ENCODE peak calls at places on chromosome 5, in six cellular contexts. One of them, this sample, is unnamed.

GRCh38 chr5:40184-40583 is 51.8 kb upstream of the PLEKHG4B start:
- DNase-seq in AG04449: no peak
- DNase-seq in NAMALWA: no peak
- DNase-seq in activated naive CD4-positive, alpha-beta T cell: no peak
- DNase-seq in AG08396: no peak
- DNase-seq in HCEC 1CT: no peak
- DNase-seq in this sample: no peak

GRCh38 chr5:3010953-3011763 is 259.7 kb upstream of the IRX2 start:
- DNase-seq in AG04449: no peak
- DNase-seq in NAMALWA: no peak
- DNase-seq in activated naive CD4-positive, alpha-beta T cell: no peak
- DNase-seq in AG08396: no peak
- DNase-seq in HCEC 1CT: no peak
- DNase-seq in this sample: no peak

GRCh38 chr5:173963867-173964429 is 25.0 kb upstream of the C5orf47 start:
- DNase-seq in AG04449: no peak
- DNase-seq in NAMALWA: no peak
- DNase-seq in activated naive CD4-positive, alpha-beta T cell: no peak
- DNase-seq in AG08396: no peak
- DNase-seq in HCEC 1CT: no peak
- DNase-seq in this sample: peak

GRCh38 chr5:112886975-112887374 is 25.9 kb downstream of the SRP19 start:
- DNase-seq in AG04449: no peak
- DNase-seq in NAMALWA: no peak
- DNase-seq in activated naive CD4-positive, alpha-beta T cell: no peak
- DNase-seq in AG08396: no peak
- DNase-seq in HCEC 1CT: no peak
- DNase-seq in this sample: no peak

GRCh38 chr5:98709681-98710080 is 63.8 kb upstream of the RGMB start:
- DNase-seq in AG04449: no peak
- DNase-seq in NAMALWA: no peak
- DNase-seq in activated naive CD4-positive, alpha-beta T cell: no peak
- DNase-seq in AG08396: no peak
- DNase-seq in HCEC 1CT: no peak
- DNase-seq in this sample: no peak

GRCh38 chr5:158421329-158421728 is 562.4 kb upstream of the CLINT1 start:
- DNase-seq in AG04449: no peak
- DNase-seq in NAMALWA: peak
- DNase-seq in activated naive CD4-positive, alpha-beta T cell: no peak
- DNase-seq in AG08396: no peak
- DNase-seq in HCEC 1CT: no peak
- DNase-seq in this sample: no peak

GRCh38 chr5:122977306-122977705 is 59.2 kb downstream of the PPIC start:
- DNase-seq in AG04449: no peak
- DNase-seq in NAMALWA: no peak
- DNase-seq in activated naive CD4-positive, alpha-beta T cell: no peak
- DNase-seq in AG08396: no peak
- DNase-seq in HCEC 1CT: no peak
- DNase-seq in this sample: no peak

GRCh38 chr5:172643392-172643871 is 2.4 kb downstream of the NEURL1B start:
- DNase-seq in AG04449: no peak
- DNase-seq in NAMALWA: no peak
- DNase-seq in activated naive CD4-positive, alpha-beta T cell: no peak
- DNase-seq in AG08396: no peak
- DNase-seq in HCEC 1CT: no peak
- DNase-seq in this sample: no peak

GRCh38 chr5:126472538-126472889 is 49.3 kb downstream of the GRAMD2B start:
- DNase-seq in AG04449: no peak
- DNase-seq in NAMALWA: no peak
- DNase-seq in activated naive CD4-positive, alpha-beta T cell: no peak
- DNase-seq in AG08396: no peak
- DNase-seq in HCEC 1CT: no peak
- DNase-seq in this sample: no peak

GRCh38 chr5:85293139-85293785 is 908.6 kb upstream of the EDIL3 start:
- DNase-seq in AG04449: no peak
- DNase-seq in NAMALWA: no peak
- DNase-seq in activated naive CD4-positive, alpha-beta T cell: no peak
- DNase-seq in AG08396: no peak
- DNase-seq in HCEC 1CT: no peak
- DNase-seq in this sample: no peak

GRCh38 chr5:73678322-73678740 is 52.3 kb downstream of the ARHGEF28 start:
- DNase-seq in AG04449: no peak
- DNase-seq in NAMALWA: no peak
- DNase-seq in activated naive CD4-positive, alpha-beta T cell: no peak
- DNase-seq in AG08396: no peak
- DNase-seq in HCEC 1CT: no peak
- DNase-seq in this sample: no peak

GRCh38 chr5:82538339-82539034 is 260.3 kb upstream of the RPS23 start:
- DNase-seq in AG04449: no peak
- DNase-seq in NAMALWA: no peak
- DNase-seq in activated naive CD4-positive, alpha-beta T cell: no peak
- DNase-seq in AG08396: no peak
- DNase-seq in HCEC 1CT: no peak
- DNase-seq in this sample: no peak

GRCh38 chr5:88480245-88480644 is 211.6 kb upstream of the TMEM161B start:
- DNase-seq in AG04449: no peak
- DNase-seq in NAMALWA: no peak
- DNase-seq in activated naive CD4-positive, alpha-beta T cell: no peak
- DNase-seq in AG08396: no peak
- DNase-seq in HCEC 1CT: no peak
- DNase-seq in this sample: no peak

GRCh38 chr5:56631719-56632118 is 183.6 kb upstream of the MAP3K1 start:
- DNase-seq in AG04449: no peak
- DNase-seq in NAMALWA: no peak
- DNase-seq in activated naive CD4-positive, alpha-beta T cell: no peak
- DNase-seq in AG08396: no peak
- DNase-seq in HCEC 1CT: no peak
- DNase-seq in this sample: no peak

GRCh38 chr5:161086456-161086855 is 234.4 kb upstream of the ATP10B start:
- DNase-seq in AG04449: no peak
- DNase-seq in NAMALWA: no peak
- DNase-seq in activated naive CD4-positive, alpha-beta T cell: no peak
- DNase-seq in AG08396: peak
- DNase-seq in HCEC 1CT: no peak
- DNase-seq in this sample: no peak

GRCh38 chr5:100776244-100776643 is 126.8 kb downstream of the ST8SIA4 start:
- DNase-seq in AG04449: no peak
- DNase-seq in NAMALWA: no peak
- DNase-seq in activated naive CD4-positive, alpha-beta T cell: no peak
- DNase-seq in AG08396: no peak
- DNase-seq in HCEC 1CT: peak
- DNase-seq in this sample: no peak

GRCh38 chr5:150301901-150302300 is 804 bp downstream of the ARSI start:
- DNase-seq in AG04449: no peak
- DNase-seq in NAMALWA: no peak
- DNase-seq in activated naive CD4-positive, alpha-beta T cell: no peak
- DNase-seq in AG08396: no peak
- DNase-seq in HCEC 1CT: no peak
- DNase-seq in this sample: no peak

GRCh38 chr5:154541553-154541952 is 63.5 kb upstream of the HAND1 start:
- DNase-seq in AG04449: no peak
- DNase-seq in NAMALWA: no peak
- DNase-seq in activated naive CD4-positive, alpha-beta T cell: no peak
- DNase-seq in AG08396: no peak
- DNase-seq in HCEC 1CT: no peak
- DNase-seq in this sample: no peak

GRCh38 chr5:176638437-176638836 is 8.0 kb downstream of the EIF4E1B start:
- DNase-seq in AG04449: no peak
- DNase-seq in NAMALWA: no peak
- DNase-seq in activated naive CD4-positive, alpha-beta T cell: no peak
- DNase-seq in AG08396: no peak
- DNase-seq in HCEC 1CT: no peak
- DNase-seq in this sample: no peak

GRCh38 chr5:39452846-39453245 is 28.1 kb upstream of the DAB2 start:
- DNase-seq in AG04449: peak
- DNase-seq in NAMALWA: no peak
- DNase-seq in activated naive CD4-positive, alpha-beta T cell: no peak
- DNase-seq in AG08396: no peak
- DNase-seq in HCEC 1CT: peak
- DNase-seq in this sample: no peak

GRCh38 chr5:113047234-113047633 is 70.6 kb downstream of the DCP2 start:
- DNase-seq in AG04449: no peak
- DNase-seq in NAMALWA: no peak
- DNase-seq in activated naive CD4-positive, alpha-beta T cell: no peak
- DNase-seq in AG08396: no peak
- DNase-seq in HCEC 1CT: peak
- DNase-seq in this sample: no peak

GRCh38 chr5:163585206-163585605 is 79.8 kb downstream of the MAT2B start:
- DNase-seq in AG04449: no peak
- DNase-seq in NAMALWA: no peak
- DNase-seq in activated naive CD4-positive, alpha-beta T cell: no peak
- DNase-seq in AG08396: peak
- DNase-seq in HCEC 1CT: peak
- DNase-seq in this sample: no peak

GRCh38 chr5:125408582-125409069 is 662.2 kb upstream of the ZNF608 start:
- DNase-seq in AG04449: peak
- DNase-seq in NAMALWA: no peak
- DNase-seq in activated naive CD4-positive, alpha-beta T cell: no peak
- DNase-seq in AG08396: peak
- DNase-seq in HCEC 1CT: peak
- DNase-seq in this sample: peak

GRCh38 chr5:81232449-81233079 is 558 bp upstream of the CKMT2 start:
- DNase-seq in AG04449: no peak
- DNase-seq in NAMALWA: no peak
- DNase-seq in activated naive CD4-positive, alpha-beta T cell: no peak
- DNase-seq in AG08396: peak
- DNase-seq in HCEC 1CT: no peak
- DNase-seq in this sample: no peak

GRCh38 chr5:141858084-141858765 is 20.0 kb downstream of the PCDH1 start:
- DNase-seq in AG04449: no peak
- DNase-seq in NAMALWA: no peak
- DNase-seq in activated naive CD4-positive, alpha-beta T cell: no peak
- DNase-seq in AG08396: no peak
- DNase-seq in HCEC 1CT: no peak
- DNase-seq in this sample: no peak

GRCh38 chr5:39494099-39494498 is 69.3 kb upstream of the DAB2 start:
- DNase-seq in AG04449: no peak
- DNase-seq in NAMALWA: no peak
- DNase-seq in activated naive CD4-positive, alpha-beta T cell: no peak
- DNase-seq in AG08396: no peak
- DNase-seq in HCEC 1CT: no peak
- DNase-seq in this sample: no peak

GRCh38 chr5:89425062-89425461 is 542.1 kb upstream of the MEF2C start:
- DNase-seq in AG04449: no peak
- DNase-seq in NAMALWA: no peak
- DNase-seq in activated naive CD4-positive, alpha-beta T cell: no peak
- DNase-seq in AG08396: no peak
- DNase-seq in HCEC 1CT: no peak
- DNase-seq in this sample: no peak

GRCh38 chr5:128674837-128675446 is 136.9 kb upstream of the FBN2 start:
- DNase-seq in AG04449: no peak
- DNase-seq in NAMALWA: peak
- DNase-seq in activated naive CD4-positive, alpha-beta T cell: no peak
- DNase-seq in AG08396: peak
- DNase-seq in HCEC 1CT: peak
- DNase-seq in this sample: no peak

GRCh38 chr5:34003941-34004340 is 3.9 kb downstream of the AMACR start:
- DNase-seq in AG04449: no peak
- DNase-seq in NAMALWA: no peak
- DNase-seq in activated naive CD4-positive, alpha-beta T cell: no peak
- DNase-seq in AG08396: no peak
- DNase-seq in HCEC 1CT: no peak
- DNase-seq in this sample: no peak

GRCh38 chr5:95773325-95774059 is 42.4 kb downstream of the RHOBTB3 start:
- DNase-seq in AG04449: peak
- DNase-seq in NAMALWA: no peak
- DNase-seq in activated naive CD4-positive, alpha-beta T cell: no peak
- DNase-seq in AG08396: no peak
- DNase-seq in HCEC 1CT: peak
- DNase-seq in this sample: no peak

GRCh38 chr5:142797420-142797819 is 27.2 kb downstream of the ARHGAP26 start:
- DNase-seq in AG04449: no peak
- DNase-seq in NAMALWA: no peak
- DNase-seq in activated naive CD4-positive, alpha-beta T cell: no peak
- DNase-seq in AG08396: no peak
- DNase-seq in HCEC 1CT: no peak
- DNase-seq in this sample: no peak

GRCh38 chr5:156137482-156137881 is 189.5 kb upstream of the SGCD start:
- DNase-seq in AG04449: no peak
- DNase-seq in NAMALWA: no peak
- DNase-seq in activated naive CD4-positive, alpha-beta T cell: no peak
- DNase-seq in AG08396: no peak
- DNase-seq in HCEC 1CT: peak
- DNase-seq in this sample: no peak

GRCh38 chr5:39570418-39571027 is 145.7 kb upstream of the DAB2 start:
- DNase-seq in AG04449: no peak
- DNase-seq in NAMALWA: peak
- DNase-seq in activated naive CD4-positive, alpha-beta T cell: no peak
- DNase-seq in AG08396: peak
- DNase-seq in HCEC 1CT: peak
- DNase-seq in this sample: no peak

GRCh38 chr5:159207616-159208507 is 1.5 kb downstream of the RNF145 start:
- DNase-seq in AG04449: no peak
- DNase-seq in NAMALWA: peak
- DNase-seq in activated naive CD4-positive, alpha-beta T cell: peak
- DNase-seq in AG08396: peak
- DNase-seq in HCEC 1CT: peak
- DNase-seq in this sample: peak

GRCh38 chr5:171388816-171389168 is 1.1 kb downstream of the NPM1 start:
- DNase-seq in AG04449: no peak
- DNase-seq in NAMALWA: no peak
- DNase-seq in activated naive CD4-positive, alpha-beta T cell: no peak
- DNase-seq in AG08396: no peak
- DNase-seq in HCEC 1CT: peak
- DNase-seq in this sample: no peak

GRCh38 chr5:65076251-65076869 is 307.6 kb downstream of the CWC27 start:
- DNase-seq in AG04449: peak
- DNase-seq in NAMALWA: peak
- DNase-seq in activated naive CD4-positive, alpha-beta T cell: no peak
- DNase-seq in AG08396: peak
- DNase-seq in HCEC 1CT: peak
- DNase-seq in this sample: peak

GRCh38 chr5:173477320-173478055 is 139.0 kb downstream of the BOD1 start:
- DNase-seq in AG04449: peak
- DNase-seq in NAMALWA: no peak
- DNase-seq in activated naive CD4-positive, alpha-beta T cell: no peak
- DNase-seq in AG08396: no peak
- DNase-seq in HCEC 1CT: no peak
- DNase-seq in this sample: no peak

GRCh38 chr5:139878093-139878492 is 82.5 kb downstream of the PSD2 start:
- DNase-seq in AG04449: no peak
- DNase-seq in NAMALWA: no peak
- DNase-seq in activated naive CD4-positive, alpha-beta T cell: no peak
- DNase-seq in AG08396: no peak
- DNase-seq in HCEC 1CT: no peak
- DNase-seq in this sample: no peak